ENCODE peak calls at places on chromosomes 3 and 15, in five cellular contexts. R is EL; H is NAMALWA; Z is activated CD4-positive, alpha-beta T cell treated with anti-CD3 and anti-CD28 coated beads, Interleukin-2, amount 10 ng/mL, durations not matched to agents 7 days and 5 days; E is iris pigment epithelial cell. Q is an unnamed sample.
A peak's percentile ranks its signal among the peaks of the same experiment; 100 is the strongest.

GRCh38 chr3:143327388-143327787 is 207.8 kb downstream of the CHST2 start:
- DNase-seq in R (peak; percentile 38), H (no peak), Z (no peak), E (no peak), Q (peak; percentile 27)

GRCh38 chr3:185954366-185954723 is 16.5 kb upstream of the TRA2B start:
- DNase-seq in R (no peak), H (no peak), Z (no peak), E (no peak), Q (no peak)

GRCh38 chr3:193560870-193561269 is 6.2 kb upstream of the ATP13A4 start:
- DNase-seq in R (no peak), H (no peak), Z (no peak), E (no peak), Q (no peak)

GRCh38 chr3:132356568-132356967 is 39.4 kb downstream of the ACP3 start:
- DNase-seq in R (no peak), H (no peak), Z (no peak), E (no peak), Q (no peak)

GRCh38 chr15:27851811-27852210 is 247.3 kb downstream of the OCA2 start:
- DNase-seq in R (no peak), H (no peak), Z (no peak), E (no peak), Q (no peak)

GRCh38 chr3:10085738-10086137 is 22.3 kb downstream of the FANCD2OS start:
- DNase-seq in R (no peak), H (no peak), Z (no peak), E (no peak), Q (no peak)

GRCh38 chr3:179528786-179529185 is 33.9 kb upstream of the ACTL6A start:
- DNase-seq in R (no peak), H (no peak), Z (no peak), E (peak; percentile 7), Q (peak; percentile 57)

GRCh38 chr15:28881170-28881569 is 4.6 kb upstream of the APBA2 start:
- DNase-seq in R (peak; percentile 16), H (no peak), Z (no peak), E (peak; percentile 31), Q (peak; percentile 16)

GRCh38 chr3:15356186-15356585 is 23.8 kb upstream of the SH3BP5 start:
- DNase-seq in R (no peak), H (no peak), Z (no peak), E (peak; percentile 30), Q (no peak)

GRCh38 chr3:94928921-94929320 is 866.1 kb downstream of the NSUN3 start:
- DNase-seq in R (no peak), H (no peak), Z (peak; percentile 7), E (peak; percentile 79), Q (peak; percentile 47)

GRCh38 chr3:117036259-117036799 is 326.8 kb downstream of the TUSC7 start:
- DNase-seq in R (peak; percentile 92), H (no peak), Z (no peak), E (peak; percentile 65), Q (no peak)

GRCh38 chr15:65212097-65212496 is 824 bp upstream of the CILP start:
- DNase-seq in R (no peak), H (peak; percentile 78), Z (peak; percentile 33), E (no peak), Q (peak; percentile 11)

GRCh38 chr3:8757551-8758518 is 11.6 kb downstream of the OXTR start:
- DNase-seq in R (peak; percentile 95), H (no peak), Z (no peak), E (peak; percentile 61), Q (peak; percentile 33)

GRCh38 chr15:93158104-93158503 is 69.1 kb upstream of the RGMA start:
- DNase-seq in R (no peak), H (no peak), Z (no peak), E (no peak), Q (no peak)

GRCh38 chr15:84681822-84682221 is 23.8 kb upstream of the NMB start:
- DNase-seq in R (no peak), H (no peak), Z (peak; percentile 12), E (peak; percentile 98), Q (no peak)

Q was measured in HCEC 1CT.